ENCODE peak calls at places on chromosomes 5 and 9, in eight cellular contexts. One of them, this sample, is unnamed.

GRCh38 chr5:103260951-103261350 is 2.4 kb downstream of the MACIR start:
- DNase-seq in SK-N-SH: no peak
- DNase-seq in neural progenitor cell: no peak
- DNase-seq in hepatocyte: no peak
- DNase-seq in GM23338: no peak
- DNase-seq in HCT116: no peak
- DNase-seq in PC-3: no peak
- DNase-seq in MM.1S: peak
- DNase-seq in this sample: no peak

GRCh38 chr9:76459691-76460635 is 981 bp downstream of the GCNT1 start:
- DNase-seq in SK-N-SH: peak
- DNase-seq in neural progenitor cell: peak
- DNase-seq in hepatocyte: peak
- DNase-seq in GM23338: peak
- DNase-seq in HCT116: peak
- DNase-seq in PC-3: peak
- DNase-seq in MM.1S: peak
- DNase-seq in this sample: peak

GRCh38 chr5:55601209-55601618 is 66.5 kb upstream of the PLPP1 start:
- DNase-seq in SK-N-SH: no peak
- DNase-seq in neural progenitor cell: peak
- DNase-seq in hepatocyte: peak
- DNase-seq in GM23338: no peak
- DNase-seq in HCT116: no peak
- DNase-seq in PC-3: peak
- DNase-seq in MM.1S: no peak
- DNase-seq in this sample: no peak

GRCh38 chr5:152262667-152263066 is 142.4 kb downstream of the NMUR2 start:
- DNase-seq in SK-N-SH: no peak
- DNase-seq in neural progenitor cell: peak
- DNase-seq in hepatocyte: no peak
- DNase-seq in GM23338: peak
- DNase-seq in HCT116: no peak
- DNase-seq in PC-3: no peak
- DNase-seq in MM.1S: no peak
- DNase-seq in this sample: no peak

GRCh38 chr9:95074632-95075269 is 242.8 kb downstream of the FANCC start:
- DNase-seq in SK-N-SH: no peak
- DNase-seq in neural progenitor cell: no peak
- DNase-seq in hepatocyte: no peak
- DNase-seq in GM23338: no peak
- DNase-seq in HCT116: no peak
- DNase-seq in PC-3: no peak
- DNase-seq in MM.1S: no peak
- DNase-seq in this sample: no peak

GRCh38 chr9:130448035-130448624 is 3.4 kb downstream of the ASS1 start:
- DNase-seq in SK-N-SH: no peak
- DNase-seq in neural progenitor cell: no peak
- DNase-seq in hepatocyte: no peak
- DNase-seq in GM23338: peak
- DNase-seq in HCT116: no peak
- DNase-seq in PC-3: no peak
- DNase-seq in MM.1S: no peak
- DNase-seq in this sample: peak

GRCh38 chr9:134329886-134330285 is 3.6 kb downstream of the RXRA start:
- DNase-seq in SK-N-SH: no peak
- DNase-seq in neural progenitor cell: no peak
- DNase-seq in hepatocyte: no peak
- DNase-seq in GM23338: no peak
- DNase-seq in HCT116: no peak
- DNase-seq in PC-3: no peak
- DNase-seq in MM.1S: no peak
- DNase-seq in this sample: no peak

GRCh38 chr5:135680713-135681112 is 101.9 kb upstream of the CXCL14 start:
- DNase-seq in SK-N-SH: no peak
- DNase-seq in neural progenitor cell: no peak
- DNase-seq in hepatocyte: no peak
- DNase-seq in GM23338: no peak
- DNase-seq in HCT116: no peak
- DNase-seq in PC-3: no peak
- DNase-seq in MM.1S: no peak
- DNase-seq in this sample: no peak

GRCh38 chr9:91214086-91214485 is 147.6 kb downstream of the AUH start:
- DNase-seq in SK-N-SH: no peak
- DNase-seq in neural progenitor cell: no peak
- DNase-seq in hepatocyte: no peak
- DNase-seq in GM23338: no peak
- DNase-seq in HCT116: no peak
- DNase-seq in PC-3: peak
- DNase-seq in MM.1S: no peak
- DNase-seq in this sample: no peak

DNA sequence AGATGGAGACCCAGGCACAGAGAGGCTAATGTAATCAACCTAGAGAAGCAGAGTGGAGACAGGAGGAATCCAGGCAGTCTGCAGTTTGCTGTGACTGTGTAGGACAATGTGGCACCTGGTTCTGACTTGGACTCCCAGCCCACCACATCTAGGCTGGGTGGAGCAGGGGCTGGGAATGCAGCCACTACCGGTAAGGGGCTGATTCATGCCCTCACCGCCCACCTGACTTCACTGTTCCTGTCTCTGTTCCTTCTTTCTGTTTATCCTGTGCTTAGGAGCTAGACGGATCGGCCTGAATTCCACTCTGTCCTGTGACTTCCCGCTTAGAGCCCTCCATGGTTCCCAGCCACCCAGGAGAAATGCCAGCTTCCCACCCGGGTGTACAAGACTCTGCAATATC is 2.6 kb downstream of the PDLIM4 start:
- DNase-seq in SK-N-SH: peak
- DNase-seq in neural progenitor cell: no peak
- DNase-seq in hepatocyte: no peak
- DNase-seq in GM23338: no peak
- DNase-seq in HCT116: no peak
- DNase-seq in PC-3: peak
- DNase-seq in MM.1S: no peak
- DNase-seq in this sample: no peak
- H3K4me3 ChIP-seq in SK-N-SH: peak
- H3K4me3 ChIP-seq in neural progenitor cell: no peak
- H3K4me3 ChIP-seq in hepatocyte: no peak
- H3K4me3 ChIP-seq in GM23338: no peak
- H3K4me3 ChIP-seq in HCT116: peak
- H3K4me3 ChIP-seq in PC-3: peak
- H3K4me3 ChIP-seq in MM.1S: no peak
- H3K4me3 ChIP-seq in this sample: no peak

GRCh38 chr5:149840226-149840825 is 104.3 kb downstream of the PDE6A start:
- DNase-seq in SK-N-SH: no peak
- DNase-seq in neural progenitor cell: no peak
- DNase-seq in hepatocyte: no peak
- DNase-seq in GM23338: no peak
- DNase-seq in HCT116: no peak
- DNase-seq in PC-3: no peak
- DNase-seq in MM.1S: no peak
- DNase-seq in this sample: no peak

GRCh38 chr5:149837680-149838269 is 106.8 kb downstream of the PDE6A start:
- DNase-seq in SK-N-SH: peak
- DNase-seq in neural progenitor cell: peak
- DNase-seq in hepatocyte: peak
- DNase-seq in GM23338: peak
- DNase-seq in HCT116: peak
- DNase-seq in PC-3: peak
- DNase-seq in MM.1S: no peak
- DNase-seq in this sample: peak

GRCh38 chr5:149838881-149839739 is 105.5 kb downstream of the PDE6A start:
- DNase-seq in SK-N-SH: no peak
- DNase-seq in neural progenitor cell: no peak
- DNase-seq in hepatocyte: peak
- DNase-seq in GM23338: no peak
- DNase-seq in HCT116: peak
- DNase-seq in PC-3: peak
- DNase-seq in MM.1S: no peak
- DNase-seq in this sample: no peak

GRCh38 chr5:149841844-149842793 is 102.5 kb downstream of the PDE6A start:
- DNase-seq in SK-N-SH: no peak
- DNase-seq in neural progenitor cell: no peak
- DNase-seq in hepatocyte: no peak
- DNase-seq in GM23338: no peak
- DNase-seq in HCT116: no peak
- DNase-seq in PC-3: no peak
- DNase-seq in MM.1S: no peak
- DNase-seq in this sample: no peak

DNA sequence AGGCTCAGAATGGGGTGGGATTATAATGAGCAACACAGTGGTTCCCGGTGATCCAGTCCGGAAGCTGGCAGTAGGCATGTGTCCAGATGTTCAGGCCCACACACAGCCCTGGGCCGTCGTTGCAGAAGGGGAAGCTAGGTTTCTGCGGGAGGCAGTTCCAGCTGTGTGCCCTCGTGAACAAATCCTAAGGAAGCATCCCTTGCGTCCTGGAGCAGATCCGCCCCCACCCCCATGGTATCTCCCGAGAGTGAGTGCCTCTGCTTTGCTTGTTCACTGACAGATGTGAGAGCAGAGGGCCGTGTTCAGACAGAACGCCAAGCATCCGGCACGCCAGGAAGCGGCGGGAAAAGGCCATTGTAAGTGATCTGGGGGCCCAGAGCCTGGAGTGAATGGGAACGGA is 104.8 kb downstream of the PDE6A start:
- DNase-seq in SK-N-SH: peak
- DNase-seq in neural progenitor cell: no peak
- DNase-seq in hepatocyte: no peak
- DNase-seq in GM23338: no peak
- DNase-seq in HCT116: no peak
- DNase-seq in PC-3: no peak
- DNase-seq in MM.1S: no peak
- DNase-seq in this sample: no peak
- TF ChIP-seq EZH2phosphoT487 in SK-N-SH: no peak
- TF ChIP-seq EZH2phosphoT487 in neural progenitor cell: no peak
- TF ChIP-seq EZH2phosphoT487 in hepatocyte: no peak
- TF ChIP-seq EZH2phosphoT487 in GM23338: no peak
- TF ChIP-seq EZH2phosphoT487 in HCT116: no peak
- TF ChIP-seq EZH2phosphoT487 in PC-3: no peak
- TF ChIP-seq EZH2phosphoT487 in MM.1S: no peak
- TF ChIP-seq EZH2phosphoT487 in this sample: no peak

DNA sequence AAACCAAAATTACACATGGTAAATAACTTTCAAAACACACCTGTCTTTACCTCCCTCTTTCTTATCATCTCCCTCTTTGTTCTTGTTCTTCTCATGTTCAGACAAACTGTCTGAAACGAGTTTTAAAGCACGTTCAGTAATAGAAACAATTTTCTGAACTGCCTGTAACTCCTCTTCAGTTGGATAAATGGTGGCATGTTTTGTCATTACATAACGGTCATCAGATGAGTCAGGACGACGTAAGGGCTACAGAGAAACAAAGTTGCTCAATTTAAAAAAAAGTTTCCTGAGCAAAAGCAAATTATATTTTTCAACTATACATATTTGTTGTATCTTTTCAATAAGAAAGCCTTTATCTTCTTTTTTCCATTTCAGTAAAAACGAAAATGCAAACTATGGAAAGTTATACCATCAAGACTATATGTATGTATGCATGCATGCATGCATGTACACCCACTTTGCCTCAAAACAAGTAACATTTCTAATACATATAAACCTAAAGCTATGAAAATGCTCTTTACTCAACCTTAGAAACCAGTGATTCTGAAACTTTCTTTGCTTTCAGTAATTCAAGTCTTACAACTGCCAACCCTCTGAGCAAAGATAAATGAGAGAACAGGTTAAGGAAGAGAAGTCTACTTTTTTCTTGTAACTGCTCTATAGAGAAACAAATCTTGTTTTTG is 56.0 kb downstream of the ZFR start:
- DNase-seq in SK-N-SH: no peak
- DNase-seq in neural progenitor cell: no peak
- DNase-seq in hepatocyte: no peak
- DNase-seq in GM23338: no peak
- DNase-seq in HCT116: no peak
- DNase-seq in PC-3: peak
- DNase-seq in MM.1S: no peak
- DNase-seq in this sample: no peak
- H3K4me3 ChIP-seq in SK-N-SH: no peak
- H3K4me3 ChIP-seq in neural progenitor cell: no peak
- H3K4me3 ChIP-seq in hepatocyte: no peak
- H3K4me3 ChIP-seq in GM23338: no peak
- H3K4me3 ChIP-seq in HCT116: no peak
- H3K4me3 ChIP-seq in PC-3: no peak
- H3K4me3 ChIP-seq in MM.1S: no peak
- H3K4me3 ChIP-seq in this sample: no peak

DNA sequence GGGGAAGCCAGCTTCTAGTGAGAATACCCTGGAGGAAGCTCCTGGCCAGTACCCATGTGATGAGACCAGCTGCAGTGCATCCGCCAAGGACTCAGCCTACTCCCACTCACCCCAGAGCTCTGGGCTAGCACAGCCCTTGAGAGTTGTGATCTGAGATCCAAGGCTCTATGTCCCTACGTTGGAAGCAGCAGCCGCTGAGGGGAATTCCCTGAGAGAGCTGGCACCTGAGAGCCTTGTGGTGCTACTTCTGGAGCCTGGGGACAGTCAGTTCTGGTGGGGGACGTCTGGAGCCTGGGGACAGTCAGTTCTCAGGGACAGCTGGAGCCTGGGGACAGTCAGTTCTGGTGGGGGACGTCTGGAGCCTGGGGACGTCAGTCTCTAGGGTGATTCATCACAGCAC is 39.2 kb downstream of the PDZD2 start:
- DNase-seq in SK-N-SH: no peak
- DNase-seq in neural progenitor cell: no peak
- DNase-seq in hepatocyte: no peak
- DNase-seq in GM23338: no peak
- DNase-seq in HCT116: no peak
- DNase-seq in PC-3: no peak
- DNase-seq in MM.1S: no peak
- DNase-seq in this sample: no peak
- TF ChIP-seq EZH2phosphoT487 in SK-N-SH: no peak
- TF ChIP-seq EZH2phosphoT487 in neural progenitor cell: no peak
- TF ChIP-seq EZH2phosphoT487 in hepatocyte: no peak
- TF ChIP-seq EZH2phosphoT487 in GM23338: no peak
- TF ChIP-seq EZH2phosphoT487 in HCT116: no peak
- TF ChIP-seq EZH2phosphoT487 in PC-3: no peak
- TF ChIP-seq EZH2phosphoT487 in MM.1S: no peak
- TF ChIP-seq EZH2phosphoT487 in this sample: no peak

DNA sequence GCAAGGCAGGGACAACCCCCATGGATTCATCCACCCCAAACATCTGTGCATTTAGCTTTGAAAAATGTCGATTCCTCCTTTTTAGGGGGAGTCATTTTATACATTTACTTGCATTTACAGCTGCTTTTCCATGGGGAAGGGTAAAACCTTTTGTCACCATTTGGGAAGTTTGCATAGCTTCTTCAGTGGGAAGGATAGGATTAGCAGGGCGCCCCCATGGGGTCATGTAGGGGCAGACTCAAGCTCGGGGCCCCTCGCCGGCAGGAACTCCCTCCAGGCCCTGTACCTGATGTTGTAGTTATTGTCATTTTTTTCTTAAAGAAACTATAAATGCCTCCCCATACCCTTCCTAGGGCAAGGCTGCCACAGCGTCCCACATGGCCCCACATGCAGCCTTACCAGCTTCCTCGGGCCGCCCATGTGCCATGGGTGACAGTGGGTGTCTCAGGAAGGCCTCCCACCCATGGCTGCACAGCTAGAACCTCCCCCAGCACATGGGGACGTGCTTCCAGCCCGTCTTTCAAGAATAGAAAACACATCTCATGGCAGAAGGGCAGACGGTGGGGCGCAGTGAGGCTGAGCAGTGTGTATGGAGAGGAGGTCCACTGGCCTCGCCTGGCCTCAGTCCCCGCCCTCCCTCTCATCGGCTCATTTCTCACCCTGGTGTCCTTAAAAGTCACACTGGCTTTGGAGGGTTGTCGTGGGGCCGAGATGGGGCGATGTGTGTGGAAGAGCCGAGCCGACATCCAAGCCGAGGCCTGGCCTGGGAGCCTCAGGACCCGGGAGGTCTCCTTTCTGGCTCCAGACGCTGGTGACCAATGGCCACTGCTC is 76.1 kb upstream of the OTULINL start:
- DNase-seq in SK-N-SH: peak
- DNase-seq in neural progenitor cell: peak
- DNase-seq in hepatocyte: no peak
- DNase-seq in GM23338: peak
- DNase-seq in HCT116: no peak
- DNase-seq in PC-3: no peak
- DNase-seq in MM.1S: no peak
- DNase-seq in this sample: no peak
- H3K4me3 ChIP-seq in SK-N-SH: no peak
- H3K4me3 ChIP-seq in neural progenitor cell: no peak
- H3K4me3 ChIP-seq in hepatocyte: no peak
- H3K4me3 ChIP-seq in GM23338: no peak
- H3K4me3 ChIP-seq in HCT116: no peak
- H3K4me3 ChIP-seq in PC-3: no peak
- H3K4me3 ChIP-seq in MM.1S: no peak
- H3K4me3 ChIP-seq in this sample: no peak

This sample was measured in OCI-LY7.